ENCODE peak calls at places on chromosomes 13 and 19, in four cellular contexts. W is NCI-H1105 treated with DMSO at 0.1 percent for 48 hours; S is amniotic epithelial cell; R is stimulated activated CD4-positive, alpha-beta T cell treated with anti-CD3 and anti-CD28 coated beads, Interleukin-1b, Interleukin-23, amount 100 ng/mL, for 24 hours. P is an unnamed sample.

GRCh38 chr13:90769387-90769786 is 578.1 kb upstream of the MIR17HG start:
- DNase-seq in R (no peak), W (no peak), S (no peak), P (no peak)

GRCh38 chr19:16161848-16162247 is 11.5 kb downstream of the CIB3 start:
- DNase-seq in S (peak), R (no peak), W (no peak), P (peak)

GRCh38 chr19:50300051-50300450 is 29.1 kb downstream of the KCNC3 start:
- DNase-seq in W (no peak), S (no peak), R (no peak), P (no peak)

GRCh38 chr19:14971474-14971873 is 8.2 kb downstream of the SLC1A6 start:
- DNase-seq in S (no peak), R (no peak), W (no peak), P (no peak)

GRCh38 chr13:101150998-101151397 is 265.3 kb downstream of the NALCN start:
- DNase-seq in R (no peak), S (peak), W (no peak), P (no peak)

GRCh38 chr13:49587311-49587847 is 2.0 kb upstream of the RCBTB1 start:
- DNase-seq in R (no peak), S (peak), W (no peak), P (peak)

GRCh38 chr19:46068345-46069258 is 27.8 kb upstream of the IGFL4 start:
- DNase-seq in R (no peak), S (peak), W (no peak), P (peak)

GRCh38 chr13:29961036-29961685 is 110.7 kb upstream of the UBL3 start:
- DNase-seq in R (no peak), W (no peak), S (no peak), P (no peak)

GRCh38 chr13:62119739-62120700 is 704.4 kb upstream of the PCDH20 start:
- DNase-seq in R (no peak), S (peak), W (peak), P (no peak)

GRCh38 chr19:15393963-15394362 is 14.4 kb upstream of the AKAP8 start:
- DNase-seq in S (peak), R (no peak), W (no peak), P (no peak)

GRCh38 chr13:107457686-107458085 is 757.6 kb downstream of the LIG4 start:
- DNase-seq in R (no peak), S (no peak), W (peak), P (no peak)

GRCh38 chr19:11887618-11888531 is at the start of gene ZNF69:
- DNase-seq in R (peak), W (peak), S (peak), P (no peak)

GRCh38 chr13:85833938-85834337 is 34.7 kb upstream of the SLITRK6 start:
- DNase-seq in S (no peak), W (no peak), R (no peak), P (no peak)

GRCh38 chr13:34757441-34757840 is 184.6 kb upstream of the NBEA start:
- DNase-seq in R (no peak), S (no peak), W (no peak), P (no peak)

GRCh38 chr13:39016789-39017188 is 21.1 kb downstream of the PROSER1 start:
- DNase-seq in R (no peak), S (peak), W (peak), P (no peak)

GRCh38 chr13:50531917-50532899 is 311.3 kb downstream of the DLEU7 start:
- DNase-seq in S (peak), W (no peak), R (no peak), P (peak)

GRCh38 chr19:42175952-42176648 is 41.4 kb downstream of the DEDD2 start:
- DNase-seq in S (peak), R (no peak), W (peak), P (no peak)

GRCh38 chr19:3062165-3063105 is at the start of gene TLE5:
- DNase-seq in R (peak), S (no peak), W (peak), P (peak)

GRCh38 chr19:14248578-14249011 is 42.6 kb upstream of the ADGRL1 start:
- DNase-seq in S (peak), R (peak), W (peak), P (peak)

GRCh38 chr13:42487221-42487620 is 86.7 kb upstream of the TNFSF11 start:
- DNase-seq in W (no peak), S (no peak), R (no peak), P (peak)

GRCh38 chr13:99124695-99125334 is 75.8 kb upstream of the UBAC2 start:
- DNase-seq in R (no peak), S (peak), W (no peak), P (peak)

GRCh38 chr19:49786432-49786831 is 19.6 kb downstream of the AP2A1 start:
- DNase-seq in R (no peak), S (peak), W (no peak), P (no peak)

GRCh38 chr19:374183-374885 is 29.7 kb upstream of the MIER2 start:
- DNase-seq in W (peak), R (no peak), S (no peak), P (no peak)

GRCh38 chr19:57560049-57560491 is 407 bp upstream of the ZNF550 start:
- DNase-seq in R (no peak), W (no peak), S (peak), P (peak)

GRCh38 chr19:28426902-28427232 is 786.1 kb downstream of the UQCRFS1 start:
- DNase-seq in R (no peak), S (peak), W (no peak), P (peak)

GRCh38 chr13:98466634-98467236 is 110.2 kb downstream of the STK24 start:
- DNase-seq in W (no peak), S (peak), R (no peak), P (peak)